ENCODE peak calls at places on chromosomes 16 and 17, in four cellular contexts. One of them, this sample, is unnamed.

GRCh38 chr17:14303343-14304221 is 2.7 kb downstream of the HS3ST3B1 start:
- DNase-seq in amygdala: no peak
- DNase-seq in kidney glomerular epithelial cell: no peak
- DNase-seq in GM23248: peak
- DNase-seq in this sample: peak

GRCh38 chr17:28030386-28030785 is 12.1 kb upstream of the NLK start:
- DNase-seq in amygdala: no peak
- DNase-seq in GM23248: no peak
- DNase-seq in kidney glomerular epithelial cell: no peak
- DNase-seq in this sample: no peak

GRCh38 chr17:79947351-79948031 is 88.2 kb downstream of the TBC1D16 start:
- DNase-seq in amygdala: no peak
- DNase-seq in kidney glomerular epithelial cell: no peak
- DNase-seq in GM23248: no peak
- DNase-seq in this sample: no peak

GRCh38 chr16:85412911-85413520 is 200.1 kb upstream of the GSE1 start:
- DNase-seq in kidney glomerular epithelial cell: no peak
- DNase-seq in GM23248: no peak
- DNase-seq in amygdala: no peak
- DNase-seq in this sample: no peak

GRCh38 chr16:17275076-17275732 is 195.6 kb downstream of the XYLT1 start:
- DNase-seq in GM23248: peak
- DNase-seq in kidney glomerular epithelial cell: no peak
- DNase-seq in amygdala: no peak
- DNase-seq in this sample: no peak

GRCh38 chr17:62626719-62627218 is 701 bp upstream of the MRC2 start:
- DNase-seq in amygdala: no peak
- DNase-seq in GM23248: peak
- DNase-seq in kidney glomerular epithelial cell: peak
- DNase-seq in this sample: peak

GRCh38 chr16:88628512-88628974 is 9.8 kb upstream of the IL17C start:
- DNase-seq in kidney glomerular epithelial cell: no peak
- DNase-seq in amygdala: no peak
- DNase-seq in GM23248: no peak
- DNase-seq in this sample: peak

GRCh38 chr17:6567528-6568185 is 11.3 kb upstream of the PITPNM3 start:
- DNase-seq in kidney glomerular epithelial cell: no peak
- DNase-seq in amygdala: no peak
- DNase-seq in GM23248: peak
- DNase-seq in this sample: no peak

GRCh38 chr17:82871056-82871775 is 31.4 kb upstream of the ZNF750 start:
- DNase-seq in amygdala: no peak
- DNase-seq in kidney glomerular epithelial cell: no peak
- DNase-seq in GM23248: no peak
- DNase-seq in this sample: peak

GRCh38 chr16:31461201-31461920 is 2.1 kb downstream of the ARMC5 start:
- DNase-seq in amygdala: no peak
- DNase-seq in kidney glomerular epithelial cell: no peak
- DNase-seq in GM23248: no peak
- DNase-seq in this sample: no peak